ENCODE peak calls at places on chromosomes 1 and 21, in four cellular contexts. U, X, V and Z are unnamed samples. For H3K4me1, the result is how much of the 10 kb centered on the place peaks cover.

GRCh38 chr21:31886896-31887595 is 14.2 kb downstream of the HUNK start:
- DNase-seq in U (no peak), X (no peak), V (no peak), Z (no peak)

GRCh38 chr1:157515141-157515540 is 37.2 kb downstream of the FCRL5 start:
- DNase-seq in U (no peak), X (no peak), V (no peak), Z (no peak)

GRCh38 chr21:29606613-29607012 is 307.9 kb downstream of the BACH1 start:
- DNase-seq in U (no peak), X (no peak), V (no peak), Z (no peak)

GRCh38 chr1:200653022-200653462 is 16.7 kb downstream of the DDX59 start:
- DNase-seq in U (no peak), X (no peak), V (no peak), Z (no peak)

GRCh38 chr1:33130297-33130696 is 49.3 kb downstream of the AZIN2 start:
- DNase-seq in U (no peak), X (no peak), V (no peak), Z (no peak)

GRCh38 chr21:28148400-28149064 is 844.1 kb downstream of the LTN1 start:
- DNase-seq in U (no peak), X (no peak), V (no peak), Z (no peak)

GRCh38 chr1:9385801-9386573 is 93.3 kb downstream of the SPSB1 start:
- DNase-seq in U (no peak), X (no peak), V (no peak), Z (no peak)

GRCh38 chr1:165631403-165632151 is 543 bp downstream of the MGST3 start:
- DNase-seq in U (peak), X (peak), V (peak), Z (peak)

GRCh38 chr21:45926281-45926680 is 55.3 kb upstream of the COL6A1 start:
- DNase-seq in U (no peak), X (no peak), V (no peak), Z (no peak)

GRCh38 chr1:42334240-42335049 is 590 bp downstream of the FOXJ3 start:
- DNase-seq in U (peak), X (peak), V (peak), Z (peak)

GRCh38 chr1:53669511-53670191 is 69.3 kb downstream of the GLIS1 start:
- DNase-seq in U (no peak), X (no peak), V (no peak), Z (no peak)

GRCh38 chr1:51344602-51345299 is 14.4 kb upstream of the TTC39A start:
- DNase-seq in U (no peak), X (no peak), V (no peak), Z (no peak)

GRCh38 chr1:2330511-2331199 is 60.7 kb downstream of the MORN1 start:
- DNase-seq in U (peak), X (no peak), V (peak), Z (no peak)

GRCh38 chr1:246161626-246162025 is 345.5 kb downstream of the SMYD3 start:
- DNase-seq in U (no peak), X (no peak), V (no peak), Z (no peak)

GRCh38 chr1:209755926-209756607 is at the start of gene TRAF3IP3:
- DNase-seq in U (no peak), X (no peak), V (no peak), Z (peak)

GRCh38 chr1:226029568-226030225 is 30.6 kb upstream of the SDE2 start:
- DNase-seq in U (no peak), X (no peak), V (no peak), Z (no peak)

GRCh38 chr1:49298304-49298703 is 521.6 kb upstream of the BEND5 start:
- DNase-seq in U (peak), X (no peak), V (no peak), Z (no peak)

GRCh38 chr1:39376656-39377055 is 114.8 kb upstream of the BMP8A start:
- DNase-seq in U (no peak), X (no peak), V (no peak), Z (no peak)

GRCh38 chr21:38286739-38287426 is 30.1 kb downstream of the KCNJ15 start:
- DNase-seq in U (no peak), X (no peak), V (no peak), Z (no peak)

GRCh38 chr1:58592521-58593134 is 15.6 kb upstream of the TACSTD2 start:
- DNase-seq in U (peak), X (no peak), V (peak), Z (no peak)

GRCh38 chr1:182301467-182302198 is 90.0 kb downstream of the GLUL start:
- DNase-seq in U (peak), X (peak), V (peak), Z (no peak)

GRCh38 chr1:201773764-201774163 is 55.2 kb upstream of the IPO9 start:
- DNase-seq in U (no peak), X (no peak), V (no peak), Z (no peak)

GRCh38 chr1:19452221-19452663 is 33.1 kb downstream of the CAPZB start:
- DNase-seq in U (no peak), X (no peak), V (no peak), Z (peak)

GRCh38 chr1:64062529-64062928 is 140.9 kb upstream of the UBE2U start:
- DNase-seq in U (no peak), X (no peak), V (no peak), Z (no peak)

GRCh38 chr1:177472567-177472966 is 301.8 kb downstream of the BRINP2 start:
- DNase-seq in U (no peak), X (no peak), V (no peak), Z (no peak)

GRCh38 chr1:232974971-232975370 is 24.6 kb downstream of the NTPCR start:
- DNase-seq in U (no peak), X (no peak), V (no peak), Z (no peak)

GRCh38 chr1:226568077-226568831 is 19.7 kb downstream of the STUM start:
- DNase-seq in U (peak), X (peak), V (peak), Z (peak)

GRCh38 chr1:246459213-246459612 is 47.9 kb downstream of the SMYD3 start:
- DNase-seq in U (no peak), X (no peak), V (no peak), Z (no peak)

GRCh38 chr1:31413405-31414005 is 492 bp downstream of the SERINC2 start:
- DNase-seq in U (peak), X (no peak), V (peak), Z (peak)

DNA sequence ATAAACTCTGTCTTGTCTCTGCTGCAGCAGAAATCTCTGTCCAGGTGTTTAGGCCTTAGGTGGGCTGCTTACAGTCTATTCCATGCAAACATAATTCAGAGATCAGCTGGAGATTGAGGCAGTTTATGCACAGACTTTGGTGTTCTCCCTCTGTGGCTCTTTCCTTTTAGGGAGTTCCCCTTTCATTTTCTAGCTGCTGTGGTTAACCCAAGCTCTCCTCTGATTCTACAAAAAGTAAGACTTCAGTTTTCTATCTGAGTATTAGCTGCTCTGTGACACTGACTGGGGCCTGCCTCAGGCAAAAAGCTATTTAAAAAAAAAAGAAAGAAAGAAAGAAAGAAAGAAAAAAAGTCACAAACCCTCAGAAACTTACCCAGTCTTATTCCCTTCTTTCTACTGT is 211.1 kb downstream of the CAMTA1 start:
- DNase-seq in U (no peak), X (no peak), V (no peak), Z (no peak)
- H3K4me1 ChIP-seq in U (under half), X (under half), V (under half), Z (under half)

GRCh38 chr1:244439391-244440032 is 12.2 kb downstream of the ADSS2 start:
- DNase-seq in U (no peak), X (no peak), V (no peak), Z (no peak)
- TF ChIP-seq POLR2AphosphoS5 in U (no peak), X (no peak), V (no peak), Z (no peak)

GRCh38 chr1:43529206-43529731 is 1.4 kb upstream of the PTPRF start:
- DNase-seq in U (peak), X (peak), V (peak), Z (peak)
- TF ChIP-seq POLR2A in U (no peak), X (no peak), V (no peak), Z (no peak)

GRCh38 chr1:150564051-150564991 is 15.1 kb downstream of the MCL1 start:
- DNase-seq in U (peak), X (no peak), V (peak), Z (no peak)

GRCh38 chr1:150567341-150567716 is 12.1 kb downstream of the MCL1 start:
- DNase-seq in U (peak), X (no peak), V (no peak), Z (peak)

GRCh38 chr1:150566589-150567340 is 12.6 kb downstream of the MCL1 start:
- DNase-seq in U (no peak), X (no peak), V (peak), Z (no peak)

GRCh38 chr1:150567717-150568561 is 11.5 kb downstream of the MCL1 start:
- DNase-seq in U (peak), X (no peak), V (peak), Z (peak)

DNA sequence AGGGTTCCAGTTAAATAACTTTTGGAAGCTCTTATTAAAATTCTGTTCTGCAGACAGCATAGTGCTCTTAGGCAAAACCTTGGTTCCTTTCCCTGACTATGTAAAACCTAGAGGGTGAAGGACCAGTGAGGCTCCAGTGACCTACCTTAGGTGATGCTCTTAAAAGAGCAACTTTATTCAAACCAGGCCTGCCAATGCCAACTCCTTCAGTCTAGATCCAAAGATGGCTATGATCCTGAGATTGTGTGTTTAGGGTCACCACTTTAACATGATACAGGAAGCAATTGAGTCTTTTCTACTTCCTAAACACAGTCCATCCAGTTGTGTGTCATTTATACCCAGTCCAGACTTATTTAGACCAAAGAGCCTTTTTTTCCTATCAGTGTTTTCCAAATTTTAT is 10.8 kb downstream of the MCL1 start:
- DNase-seq in U (no peak), X (no peak), V (peak), Z (no peak)
- H3K4me1 ChIP-seq in U (half or more), X (half or more), V (under half), Z (half or more)

GRCh38 chr21:33069645-33069993 is 322 bp upstream of the OLIG1 start:
- DNase-seq in U (no peak), X (no peak), V (no peak), Z (no peak)

GRCh38 chr21:33069243-33069642 is 698 bp upstream of the OLIG1 start:
- DNase-seq in U (no peak), X (no peak), V (no peak), Z (no peak)

GRCh38 chr21:33067457-33067856 is 2.5 kb upstream of the OLIG1 start:
- DNase-seq in U (no peak), X (no peak), V (no peak), Z (no peak)

GRCh38 chr21:33064623-33064996 is 5.3 kb upstream of the OLIG1 start:
- DNase-seq in U (no peak), X (no peak), V (no peak), Z (no peak)

DNA sequence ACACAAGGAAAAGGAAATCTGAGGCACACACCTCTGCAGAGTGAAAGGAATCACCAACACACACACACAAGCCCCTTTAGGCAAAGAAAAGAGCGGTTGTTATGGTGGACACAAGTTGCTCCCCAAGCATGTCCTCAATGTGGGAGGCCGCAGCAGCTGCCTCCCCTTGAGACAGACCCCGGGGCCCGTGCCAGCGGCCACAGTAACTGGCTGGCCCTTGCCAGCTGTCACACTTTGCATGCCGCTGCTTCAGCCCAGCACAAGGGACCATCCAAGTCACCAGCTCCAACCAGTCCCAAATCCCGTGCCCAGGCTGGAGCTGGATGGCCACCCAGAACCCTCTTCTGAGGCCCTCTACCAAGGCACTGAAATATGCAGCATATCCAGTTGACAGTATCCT is 2.9 kb upstream of the OLIG1 start:
- DNase-seq in U (no peak), X (no peak), V (no peak), Z (no peak)
- TF ChIP-seq POLR2AphosphoS5 in U (no peak), X (no peak), V (no peak), Z (no peak)